ENCODE peak calls at places on chromosomes 11 and 22, in four cellular contexts. One of them, this sample, is unnamed.

GRCh38 chr11:72876147-72876546 is 61.9 kb downstream of the ATG16L2 start:
- DNase-seq in immature natural killer cell: no peak
- DNase-seq in stimulated activated CD4-positive, alpha-beta T cell treated with anti-CD3 and anti-CD28 coated beads, Interleukin-1b, Interleukin-23, amount 100 ng/mL, for 4 hours: no peak
- DNase-seq in left cardiac atrium: no peak
- DNase-seq in this sample: no peak

GRCh38 chr11:14029971-14030531 is 67.5 kb downstream of the SPON1 start:
- DNase-seq in immature natural killer cell: no peak
- DNase-seq in stimulated activated CD4-positive, alpha-beta T cell treated with anti-CD3 and anti-CD28 coated beads, Interleukin-1b, Interleukin-23, amount 100 ng/mL, for 4 hours: no peak
- DNase-seq in left cardiac atrium: peak
- DNase-seq in this sample: peak

GRCh38 chr11:130037058-130037457 is 32.6 kb upstream of the APLP2 start:
- DNase-seq in immature natural killer cell: no peak
- DNase-seq in stimulated activated CD4-positive, alpha-beta T cell treated with anti-CD3 and anti-CD28 coated beads, Interleukin-1b, Interleukin-23, amount 100 ng/mL, for 4 hours: no peak
- DNase-seq in left cardiac atrium: no peak
- DNase-seq in this sample: no peak

GRCh38 chr11:44659641-44660040 is 67.1 kb upstream of the TSPAN18 start:
- DNase-seq in immature natural killer cell: no peak
- DNase-seq in stimulated activated CD4-positive, alpha-beta T cell treated with anti-CD3 and anti-CD28 coated beads, Interleukin-1b, Interleukin-23, amount 100 ng/mL, for 4 hours: no peak
- DNase-seq in left cardiac atrium: peak
- DNase-seq in this sample: no peak

GRCh38 chr22:24996420-24996952 is 44.0 kb downstream of the KIAA1671 start:
- DNase-seq in immature natural killer cell: no peak
- DNase-seq in stimulated activated CD4-positive, alpha-beta T cell treated with anti-CD3 and anti-CD28 coated beads, Interleukin-1b, Interleukin-23, amount 100 ng/mL, for 4 hours: no peak
- DNase-seq in left cardiac atrium: peak
- DNase-seq in this sample: no peak

GRCh38 chr11:120248551-120249278 is 8.8 kb downstream of the POU2F3 start:
- DNase-seq in immature natural killer cell: no peak
- DNase-seq in stimulated activated CD4-positive, alpha-beta T cell treated with anti-CD3 and anti-CD28 coated beads, Interleukin-1b, Interleukin-23, amount 100 ng/mL, for 4 hours: no peak
- DNase-seq in left cardiac atrium: no peak
- DNase-seq in this sample: no peak

GRCh38 chr22:49306632-49306975 is 521.1 kb downstream of the BRD1 start:
- DNase-seq in immature natural killer cell: no peak
- DNase-seq in stimulated activated CD4-positive, alpha-beta T cell treated with anti-CD3 and anti-CD28 coated beads, Interleukin-1b, Interleukin-23, amount 100 ng/mL, for 4 hours: no peak
- DNase-seq in left cardiac atrium: no peak
- DNase-seq in this sample: peak

GRCh38 chr22:38471237-38471636 is 3.3 kb downstream of the KDELR3 start:
- DNase-seq in immature natural killer cell: no peak
- DNase-seq in stimulated activated CD4-positive, alpha-beta T cell treated with anti-CD3 and anti-CD28 coated beads, Interleukin-1b, Interleukin-23, amount 100 ng/mL, for 4 hours: no peak
- DNase-seq in left cardiac atrium: no peak
- DNase-seq in this sample: no peak

GRCh38 chr11:2357246-2357645 is 19.9 kb upstream of the CD81 start:
- DNase-seq in immature natural killer cell: no peak
- DNase-seq in stimulated activated CD4-positive, alpha-beta T cell treated with anti-CD3 and anti-CD28 coated beads, Interleukin-1b, Interleukin-23, amount 100 ng/mL, for 4 hours: no peak
- DNase-seq in left cardiac atrium: no peak
- DNase-seq in this sample: no peak

GRCh38 chr22:36284171-36284571 is 31.2 kb downstream of the APOL1 start:
- DNase-seq in immature natural killer cell: no peak
- DNase-seq in stimulated activated CD4-positive, alpha-beta T cell treated with anti-CD3 and anti-CD28 coated beads, Interleukin-1b, Interleukin-23, amount 100 ng/mL, for 4 hours: no peak
- DNase-seq in left cardiac atrium: no peak
- DNase-seq in this sample: no peak

GRCh38 chr11:86577663-86578636 is 94.5 kb downstream of the ME3 start:
- DNase-seq in immature natural killer cell: no peak
- DNase-seq in stimulated activated CD4-positive, alpha-beta T cell treated with anti-CD3 and anti-CD28 coated beads, Interleukin-1b, Interleukin-23, amount 100 ng/mL, for 4 hours: no peak
- DNase-seq in left cardiac atrium: peak
- DNase-seq in this sample: no peak

GRCh38 chr22:22666307-22667091 is 22.1 kb downstream of the GGTLC2 start:
- DNase-seq in immature natural killer cell: peak
- DNase-seq in stimulated activated CD4-positive, alpha-beta T cell treated with anti-CD3 and anti-CD28 coated beads, Interleukin-1b, Interleukin-23, amount 100 ng/mL, for 4 hours: no peak
- DNase-seq in left cardiac atrium: no peak
- DNase-seq in this sample: no peak

GRCh38 chr11:57482782-57483569 is 22.6 kb downstream of the RTN4RL2 start:
- DNase-seq in immature natural killer cell: peak
- DNase-seq in stimulated activated CD4-positive, alpha-beta T cell treated with anti-CD3 and anti-CD28 coated beads, Interleukin-1b, Interleukin-23, amount 100 ng/mL, for 4 hours: peak
- DNase-seq in left cardiac atrium: no peak
- DNase-seq in this sample: no peak

GRCh38 chr11:82682003-82682751 is 51.5 kb downstream of the FAM181B start:
- DNase-seq in immature natural killer cell: peak
- DNase-seq in stimulated activated CD4-positive, alpha-beta T cell treated with anti-CD3 and anti-CD28 coated beads, Interleukin-1b, Interleukin-23, amount 100 ng/mL, for 4 hours: no peak
- DNase-seq in left cardiac atrium: no peak
- DNase-seq in this sample: no peak

GRCh38 chr22:28243539-28243938 is 324.5 kb upstream of the PITPNB start:
- DNase-seq in immature natural killer cell: no peak
- DNase-seq in stimulated activated CD4-positive, alpha-beta T cell treated with anti-CD3 and anti-CD28 coated beads, Interleukin-1b, Interleukin-23, amount 100 ng/mL, for 4 hours: no peak
- DNase-seq in left cardiac atrium: no peak
- DNase-seq in this sample: no peak

GRCh38 chr11:19337779-19338178 is 97.0 kb upstream of the E2F8 start:
- DNase-seq in immature natural killer cell: no peak
- DNase-seq in stimulated activated CD4-positive, alpha-beta T cell treated with anti-CD3 and anti-CD28 coated beads, Interleukin-1b, Interleukin-23, amount 100 ng/mL, for 4 hours: no peak
- DNase-seq in left cardiac atrium: no peak
- DNase-seq in this sample: no peak

GRCh38 chr11:44252999-44253602 is 56.8 kb downstream of the ALX4 start:
- DNase-seq in immature natural killer cell: no peak
- DNase-seq in stimulated activated CD4-positive, alpha-beta T cell treated with anti-CD3 and anti-CD28 coated beads, Interleukin-1b, Interleukin-23, amount 100 ng/mL, for 4 hours: no peak
- DNase-seq in left cardiac atrium: no peak
- DNase-seq in this sample: no peak

GRCh38 chr22:40533712-40534378 is 102.7 kb downstream of the MRTFA start:
- DNase-seq in immature natural killer cell: peak
- DNase-seq in stimulated activated CD4-positive, alpha-beta T cell treated with anti-CD3 and anti-CD28 coated beads, Interleukin-1b, Interleukin-23, amount 100 ng/mL, for 4 hours: peak
- DNase-seq in left cardiac atrium: no peak
- DNase-seq in this sample: no peak

GRCh38 chr11:28464252-28464867 is 356.2 kb downstream of the METTL15 start:
- DNase-seq in immature natural killer cell: no peak
- DNase-seq in stimulated activated CD4-positive, alpha-beta T cell treated with anti-CD3 and anti-CD28 coated beads, Interleukin-1b, Interleukin-23, amount 100 ng/mL, for 4 hours: no peak
- DNase-seq in left cardiac atrium: no peak
- DNase-seq in this sample: no peak

GRCh38 chr11:100009728-100010127 is 677.4 kb upstream of the ARHGAP42 start:
- DNase-seq in immature natural killer cell: no peak
- DNase-seq in stimulated activated CD4-positive, alpha-beta T cell treated with anti-CD3 and anti-CD28 coated beads, Interleukin-1b, Interleukin-23, amount 100 ng/mL, for 4 hours: no peak
- DNase-seq in left cardiac atrium: no peak
- DNase-seq in this sample: no peak

GRCh38 chr11:58740447-58740846 is 8.7 kb upstream of the GLYAT start:
- DNase-seq in immature natural killer cell: no peak
- DNase-seq in stimulated activated CD4-positive, alpha-beta T cell treated with anti-CD3 and anti-CD28 coated beads, Interleukin-1b, Interleukin-23, amount 100 ng/mL, for 4 hours: no peak
- DNase-seq in left cardiac atrium: no peak
- DNase-seq in this sample: no peak

GRCh38 chr22:41405588-41405987 is 23.8 kb downstream of the TEF start:
- DNase-seq in immature natural killer cell: no peak
- DNase-seq in stimulated activated CD4-positive, alpha-beta T cell treated with anti-CD3 and anti-CD28 coated beads, Interleukin-1b, Interleukin-23, amount 100 ng/mL, for 4 hours: no peak
- DNase-seq in left cardiac atrium: no peak
- DNase-seq in this sample: no peak

GRCh38 chr11:19890308-19890707 is 177.7 kb downstream of the NAV2 start:
- DNase-seq in immature natural killer cell: no peak
- DNase-seq in stimulated activated CD4-positive, alpha-beta T cell treated with anti-CD3 and anti-CD28 coated beads, Interleukin-1b, Interleukin-23, amount 100 ng/mL, for 4 hours: no peak
- DNase-seq in left cardiac atrium: no peak
- DNase-seq in this sample: no peak

GRCh38 chr11:18700375-18700774 is 1.8 kb downstream of the TMEM86A start:
- DNase-seq in immature natural killer cell: no peak
- DNase-seq in stimulated activated CD4-positive, alpha-beta T cell treated with anti-CD3 and anti-CD28 coated beads, Interleukin-1b, Interleukin-23, amount 100 ng/mL, for 4 hours: no peak
- DNase-seq in left cardiac atrium: no peak
- DNase-seq in this sample: no peak

GRCh38 chr11:10451399-10452116 is 3.5 kb upstream of the AMPD3 start:
- DNase-seq in immature natural killer cell: no peak
- DNase-seq in stimulated activated CD4-positive, alpha-beta T cell treated with anti-CD3 and anti-CD28 coated beads, Interleukin-1b, Interleukin-23, amount 100 ng/mL, for 4 hours: no peak
- DNase-seq in left cardiac atrium: no peak
- DNase-seq in this sample: no peak

This sample was measured in pancreas.